ENCODE peak calls at places on chromosomes 13 and 19, in five cellular contexts. G, C, E, B and F are unnamed samples.

GRCh38 chr13:74675185-74675584 is 541.0 kb upstream of the KLF12 start:
- DNase-seq in G (no peak), C (no peak), E (no peak), B (no peak), F (no peak)

GRCh38 chr19:7250951-7251350 is 43.3 kb downstream of the INSR start:
- DNase-seq in G (no peak), C (no peak), E (no peak), B (no peak), F (no peak)

GRCh38 chr19:33473644-33474305 is 47.8 kb downstream of the PEPD start:
- DNase-seq in G (no peak), C (no peak), E (peak), B (no peak), F (no peak)

GRCh38 chr13:78655906-78656305 is 3.0 kb downstream of the OBI1 start:
- DNase-seq in G (no peak), C (no peak), E (no peak), B (no peak), F (no peak)

GRCh38 chr13:44230736-44231135 is 142.9 kb upstream of the SERP2 start:
- DNase-seq in G (no peak), C (no peak), E (no peak), B (no peak), F (no peak)

GRCh38 chr19:3186377-3186688 is 603 bp downstream of the NCLN start:
- DNase-seq in G (no peak), C (no peak), E (peak), B (no peak), F (no peak)

GRCh38 chr13:84684048-84684662 is 801.9 kb upstream of the SLITRK1 start:
- DNase-seq in G (no peak), C (no peak), E (no peak), B (no peak), F (no peak)

GRCh38 chr13:40764587-40765403 is 6.2 kb downstream of the MRPS31 start:
- DNase-seq in G (no peak), C (no peak), E (no peak), B (no peak), F (no peak)

GRCh38 chr19:11767633-11768133 is 883 bp downstream of the ZNF441 start:
- DNase-seq in G (peak), C (peak), E (peak), B (peak), F (no peak)

GRCh38 chr19:41698746-41699230 is 9.6 kb upstream of the CEACAM5 start:
- DNase-seq in G (peak), C (no peak), E (no peak), B (no peak), F (no peak)

GRCh38 chr19:38616265-38616664 is 1.5 kb downstream of the MAP4K1 start:
- DNase-seq in G (peak), C (no peak), E (no peak), B (no peak), F (no peak)

GRCh38 chr13:99281811-99282263 is 23.7 kb upstream of the GPR18 start:
- DNase-seq in G (no peak), C (peak), E (peak), B (no peak), F (peak)

GRCh38 chr13:27339299-27339698 is 68.7 kb downstream of the RASL11A start:
- DNase-seq in G (no peak), C (no peak), E (no peak), B (no peak), F (peak)

GRCh38 chr19:50285833-50286232 is 43.3 kb downstream of the KCNC3 start:
- DNase-seq in G (no peak), C (no peak), E (no peak), B (no peak), F (no peak)

GRCh38 chr13:26968431-26969335 is 202.9 kb downstream of the USP12 start:
- DNase-seq in G (no peak), C (no peak), E (no peak), B (no peak), F (no peak)

GRCh38 chr19:21839966-21840365 is 4.0 kb upstream of the ZNF43 start:
- DNase-seq in G (no peak), C (no peak), E (no peak), B (no peak), F (no peak)

GRCh38 chr19:10219678-10220077 is 11.5 kb downstream of the S1PR2 start:
- DNase-seq in G (peak), C (no peak), E (no peak), B (no peak), F (peak)

GRCh38 chr19:54104998-54105715 is 2.5 kb downstream of the NDUFA3 start:
- DNase-seq in G (no peak), C (no peak), E (no peak), B (no peak), F (no peak)

GRCh38 chr13:37515226-37515625 is 83.3 kb downstream of the POSTN start:
- DNase-seq in G (no peak), C (no peak), E (no peak), B (no peak), F (no peak)

GRCh38 chr13:37505531-37505930 is 93.0 kb downstream of the POSTN start:
- DNase-seq in G (no peak), C (no peak), E (no peak), B (no peak), F (no peak)

GRCh38 chr13:37510441-37510840 is 88.1 kb downstream of the POSTN start:
- DNase-seq in G (no peak), C (no peak), E (no peak), B (no peak), F (no peak)
- H3K4me3 ChIP-seq in G (no peak), C (no peak), E (no peak), B (no peak), F (no peak)

DNA sequence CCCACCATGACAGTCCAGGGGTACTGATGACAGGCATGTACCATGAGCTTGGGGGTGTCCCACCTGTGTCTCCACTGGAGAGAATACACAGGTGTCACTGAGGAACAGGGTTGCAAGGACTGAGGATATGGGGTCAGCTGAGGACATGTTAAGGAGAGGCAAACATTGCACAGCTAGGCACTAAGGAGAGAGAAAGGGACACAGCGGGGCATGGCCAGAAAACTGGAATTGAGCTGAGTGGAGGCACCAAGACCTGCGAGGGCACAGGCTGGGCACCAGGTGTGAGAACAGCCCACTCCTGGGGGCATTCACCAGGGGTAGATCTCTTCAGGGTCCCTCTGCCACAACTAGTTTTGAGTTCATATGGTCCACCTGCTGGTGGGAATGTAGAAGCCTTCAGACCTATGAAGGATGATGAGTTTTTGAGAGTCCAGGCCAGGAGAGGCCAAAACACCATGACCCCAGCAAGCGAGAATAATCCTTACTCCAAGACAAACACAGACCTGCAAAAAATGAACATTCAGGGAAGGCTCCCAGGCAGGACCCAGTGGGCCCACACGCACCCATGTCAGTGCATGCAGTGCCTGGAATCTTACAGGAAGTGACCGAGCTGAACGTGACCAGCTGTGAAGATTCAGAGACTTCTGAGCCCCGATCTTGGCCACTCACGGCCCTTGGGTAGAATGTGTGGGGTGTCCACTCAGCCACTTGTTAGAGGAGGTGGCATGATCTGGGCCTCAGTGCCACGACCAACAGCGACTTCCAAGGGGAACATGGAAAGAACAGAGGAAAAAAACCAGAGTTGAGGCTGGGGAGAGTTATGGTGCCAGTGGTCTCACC is 1.4 kb upstream of the ZNF584 start:
- DNase-seq in G (no peak), C (no peak), E (no peak), B (no peak), F (no peak)
- TF ChIP-seq CTCF in G (peak), C (no peak), E (peak), B (no peak), F (peak)

DNA sequence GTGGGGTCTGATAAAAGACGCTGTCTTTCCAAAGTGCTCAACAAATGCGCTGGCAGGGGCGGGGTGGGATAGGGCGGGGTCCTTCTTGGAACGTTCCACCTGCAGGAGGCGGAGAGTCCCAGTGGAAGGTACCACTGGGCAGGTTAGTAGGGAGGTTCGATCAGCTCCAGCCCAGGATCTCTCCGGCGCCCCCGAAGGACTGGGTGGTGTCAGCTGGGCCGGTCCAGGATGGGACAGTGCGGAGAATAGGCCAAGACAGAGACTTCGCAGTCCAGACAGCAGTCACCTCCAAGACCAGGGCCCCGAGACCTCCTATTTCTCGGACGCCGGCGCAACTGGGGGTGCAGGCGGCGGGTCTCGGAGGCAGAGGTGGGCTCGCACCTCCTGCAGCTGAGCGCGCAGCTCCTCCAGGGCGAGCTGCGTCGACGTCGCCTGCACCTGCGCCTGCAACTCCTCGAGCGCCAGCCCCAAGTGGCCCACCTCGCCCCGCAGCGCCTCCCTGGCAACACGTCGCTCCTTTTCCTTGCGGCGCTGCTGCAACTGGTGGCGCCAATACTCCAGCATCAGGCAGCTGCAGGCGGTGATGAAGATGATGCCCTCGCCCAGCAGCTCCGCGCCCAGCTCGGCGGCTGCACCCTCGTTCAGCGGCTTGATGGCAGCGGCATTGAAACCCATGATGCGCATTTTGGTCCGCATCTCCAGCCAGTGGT is 21.6 kb downstream of the VASP start:
- DNase-seq in G (no peak), C (no peak), E (peak), B (peak), F (no peak)
- H3K4me3 ChIP-seq in G (no peak), C (no peak), E (peak), B (no peak), F (no peak)

DNA sequence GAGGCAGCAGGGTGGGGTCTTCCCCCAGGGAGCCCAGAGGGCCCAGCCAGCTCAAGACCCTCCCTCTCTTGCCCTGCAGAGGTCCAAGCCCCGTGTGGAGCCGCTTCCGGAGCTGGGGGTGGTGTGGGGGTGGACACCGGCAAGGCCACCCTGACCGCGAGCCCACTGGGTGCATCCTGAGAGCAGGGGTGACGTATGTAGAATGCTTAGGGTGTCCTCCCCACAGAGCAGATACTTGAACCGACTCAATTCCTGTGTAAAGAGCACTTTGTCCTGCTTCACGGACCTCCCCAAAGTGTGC is 14.8 kb downstream of the UBXN6 start:
- DNase-seq in G (no peak), C (no peak), E (no peak), B (no peak), F (no peak)
- TF ChIP-seq CTCF in G (no peak), C (no peak), E (no peak), B (no peak), F (no peak)

GRCh38 chr19:45094158-45094557 is 1.2 kb downstream of the PPP1R37 start:
- DNase-seq in G (no peak), C (no peak), E (no peak), B (no peak), F (no peak)

GRCh38 chr19:45096700-45097099 is 3.7 kb downstream of the PPP1R37 start:
- DNase-seq in G (no peak), C (no peak), E (no peak), B (no peak), F (no peak)

GRCh38 chr19:45092747-45093678 is at the start of gene PPP1R37:
- DNase-seq in G (peak), C (peak), E (peak), B (peak), F (peak)

GRCh38 chr19:45095496-45096413 is 2.8 kb downstream of the PPP1R37 start:
- DNase-seq in G (no peak), C (no peak), E (no peak), B (no peak), F (no peak)

DNA sequence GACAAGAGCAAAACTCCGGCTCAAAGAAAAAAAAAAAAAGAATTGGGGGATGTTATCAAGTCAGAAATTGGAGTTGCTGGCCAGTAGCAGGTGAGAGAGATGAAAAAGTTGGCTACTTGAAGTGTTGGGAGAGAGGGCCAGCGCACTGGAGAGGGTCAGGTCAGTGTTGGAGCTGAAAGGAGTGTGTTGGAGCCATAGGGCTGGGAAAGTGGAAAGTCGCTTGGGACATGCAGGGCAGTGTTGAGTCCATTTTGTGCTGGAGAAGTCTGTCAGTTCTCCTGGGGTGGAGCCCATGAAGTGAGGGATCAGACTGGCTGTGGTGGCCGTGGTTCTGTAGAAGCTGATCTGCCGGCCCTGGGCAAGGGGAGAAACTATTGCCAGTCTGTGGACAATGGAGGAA is 1.7 kb downstream of the PPP1R37 start:
- DNase-seq in G (no peak), C (no peak), E (no peak), B (no peak), F (no peak)
- H3K4me3 ChIP-seq in G (peak), C (no peak), E (no peak), B (no peak), F (peak)

DNA sequence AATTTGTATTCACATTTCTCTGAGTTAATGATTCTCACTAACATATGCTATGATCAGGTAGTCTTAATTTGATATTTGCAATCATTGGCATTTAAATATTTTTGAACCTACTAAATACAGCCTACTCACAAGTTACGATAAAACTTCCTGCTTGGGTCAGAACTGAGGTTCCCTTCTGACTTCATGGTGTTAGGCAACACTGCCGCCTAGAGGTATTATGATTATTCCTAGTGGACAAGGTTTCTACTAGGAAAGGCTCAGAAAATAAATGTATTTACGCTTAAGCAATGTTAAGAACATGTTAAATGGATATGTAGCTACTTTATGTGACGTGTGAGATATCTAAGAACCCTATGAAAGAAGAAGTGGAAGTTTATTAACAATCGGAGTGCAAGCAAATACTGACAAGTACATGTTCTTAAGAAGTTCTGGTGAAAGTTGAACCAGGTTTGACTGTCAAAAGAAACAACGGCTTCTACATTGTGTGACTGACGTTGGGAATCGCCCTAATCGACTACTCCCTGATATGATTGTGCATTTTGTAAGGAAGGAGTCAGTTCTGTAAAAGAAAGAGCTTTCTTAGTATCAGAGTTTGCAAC is 1395.8 kb downstream of the SLITRK5 start:
- DNase-seq in G (no peak), C (no peak), E (no peak), B (no peak), F (no peak)
- TF ChIP-seq CTCF in G (peak), C (peak), E (peak), B (no peak), F (no peak)